ENCODE peak calls at places on chromosomes 12 and 14, in ten cellular contexts. T, N, L, S, M, V, H, Q, A and R are unnamed samples.

GRCh38 chr12:53937596-53938275 is 895 bp upstream of the HOXC13 start:
- DNase-seq in N (no peak), L (no peak), S (no peak), H (no peak), A (no peak), V (no peak), T (no peak), Q (no peak), M (no peak), R (no peak)

GRCh38 chr12:93790472-93791152 is 113.4 kb downstream of the CRADD start:
- DNase-seq in Q (peak; percentile 89), N (peak; percentile 35), S (no peak), V (no peak), L (peak; percentile 94), M (peak; percentile 90), H (no peak), T (no peak), A (no peak), R (no peak)

GRCh38 chr12:104177663-104178501 is 37.7 kb upstream of the TXNRD1 start:
- DNase-seq in A (peak; percentile 96), M (peak; percentile 99), S (peak; percentile 42), N (no peak), T (peak; percentile 53), V (no peak), Q (peak; percentile 97), L (peak; percentile 96), H (peak; percentile 54), R (peak; percentile 75)

GRCh38 chr12:52645982-52646381 is 6.0 kb downstream of the KRT2 start:
- DNase-seq in A (no peak), Q (no peak), H (no peak), V (no peak), N (no peak), M (no peak), L (no peak), S (no peak), T (no peak), R (no peak)

GRCh38 chr14:86865934-86866333 is 1127.0 kb downstream of the GALC start:
- DNase-seq in S (no peak), M (no peak), H (no peak), L (no peak), Q (no peak), V (no peak), N (no peak), T (no peak), A (no peak), R (no peak)

GRCh38 chr14:62179367-62180018 is 417.3 kb downstream of the SNAPC1 start:
- DNase-seq in M (peak; percentile 95), T (no peak), V (peak; percentile 58), L (peak; percentile 81), S (peak; percentile 75), N (no peak), A (peak; percentile 18), Q (peak; percentile 91), H (no peak), R (no peak)

GRCh38 chr12:62191747-62192485 is 68.3 kb upstream of the USP15 start:
- DNase-seq in L (peak; percentile 14), T (peak; percentile 49), V (no peak), H (peak; percentile 47), Q (no peak), M (peak; percentile 43), N (no peak), S (peak; percentile 8), A (no peak), R (no peak)

GRCh38 chr12:59431266-59431665 is 164.6 kb upstream of the SLC16A7 start:
- DNase-seq in S (no peak), H (no peak), A (no peak), L (no peak), Q (peak; percentile 2), V (no peak), N (no peak), T (no peak), M (peak; percentile 37), R (no peak)

GRCh38 chr12:124303579-124304313 is 8.9 kb downstream of the RFLNA start:
- DNase-seq in L (no peak), N (no peak), V (no peak), Q (no peak), S (no peak), T (peak; percentile 44), H (peak; percentile 37), A (no peak), M (no peak), R (no peak)

GRCh38 chr14:74502236-74503019 is 8.9 kb downstream of the ISCA2 start:
- DNase-seq in H (peak; percentile 34), T (no peak), S (no peak), A (no peak), Q (peak; percentile 45), N (no peak), V (no peak), L (no peak), M (peak; percentile 53), R (no peak)

GRCh38 chr14:23865502-23865901 is 88.1 kb upstream of the DHRS4 start:
- DNase-seq in H (no peak), M (no peak), T (no peak), S (no peak), N (no peak), L (no peak), A (no peak), V (no peak), Q (no peak), R (no peak)

GRCh38 chr14:100056431-100056830 is 8.8 kb upstream of the EVL start:
- DNase-seq in V (no peak), L (no peak), A (no peak), T (no peak), Q (no peak), S (no peak), N (no peak), H (no peak), M (no peak), R (no peak)

GRCh38 chr12:53973093-53974042 is at the start of gene HOXC11:
- DNase-seq in L (no peak), T (no peak), H (peak; percentile 46), A (no peak), Q (no peak), N (no peak), M (no peak), V (no peak), S (no peak), R (no peak)

GRCh38 chr12:124520258-124520657 is 47.2 kb downstream of the NCOR2 start:
- DNase-seq in A (no peak), T (peak; percentile 82), H (no peak), M (no peak), Q (peak; percentile 29), V (no peak), S (peak; percentile 92), N (no peak), L (no peak), R (no peak)

GRCh38 chr12:81208193-81208946 is 130.5 kb downstream of the ACSS3 start:
- DNase-seq in Q (no peak), M (peak; percentile 25), N (no peak), H (no peak), V (no peak), S (no peak), T (no peak), A (peak; percentile 34), L (no peak), R (no peak)

GRCh38 chr14:94123296-94123695 is 6.1 kb downstream of the IFI27L2 start:
- DNase-seq in V (no peak), A (no peak), Q (no peak), L (no peak), M (no peak), S (no peak), H (no peak), T (no peak), N (no peak), R (no peak)
- TF ChIP-seq CTCF in V (no peak), A (no peak), Q (no peak), L (no peak), M (no peak), S (no peak), H (no peak), T (no peak), N (no peak), R (no peak)

GRCh38 chr12:83559650-83560049 is 872.9 kb downstream of the TMTC2 start:
- DNase-seq in S (no peak), A (no peak), N (no peak), M (no peak), V (no peak), H (no peak), L (no peak), Q (no peak), T (no peak), R (no peak)
- H3K27me3 ChIP-seq in S (no peaks in the 10 kb centered on the region), A (no peaks in the 10 kb centered on the region), N (no peaks in the 10 kb centered on the region), M (no peaks in the 10 kb centered on the region), V (no peaks in the 10 kb centered on the region), H (no peaks in the 10 kb centered on the region), L (no peaks in the 10 kb centered on the region), Q (no peaks in the 10 kb centered on the region), T (no peaks in the 10 kb centered on the region), R (no peaks in the 10 kb centered on the region)

DNA sequence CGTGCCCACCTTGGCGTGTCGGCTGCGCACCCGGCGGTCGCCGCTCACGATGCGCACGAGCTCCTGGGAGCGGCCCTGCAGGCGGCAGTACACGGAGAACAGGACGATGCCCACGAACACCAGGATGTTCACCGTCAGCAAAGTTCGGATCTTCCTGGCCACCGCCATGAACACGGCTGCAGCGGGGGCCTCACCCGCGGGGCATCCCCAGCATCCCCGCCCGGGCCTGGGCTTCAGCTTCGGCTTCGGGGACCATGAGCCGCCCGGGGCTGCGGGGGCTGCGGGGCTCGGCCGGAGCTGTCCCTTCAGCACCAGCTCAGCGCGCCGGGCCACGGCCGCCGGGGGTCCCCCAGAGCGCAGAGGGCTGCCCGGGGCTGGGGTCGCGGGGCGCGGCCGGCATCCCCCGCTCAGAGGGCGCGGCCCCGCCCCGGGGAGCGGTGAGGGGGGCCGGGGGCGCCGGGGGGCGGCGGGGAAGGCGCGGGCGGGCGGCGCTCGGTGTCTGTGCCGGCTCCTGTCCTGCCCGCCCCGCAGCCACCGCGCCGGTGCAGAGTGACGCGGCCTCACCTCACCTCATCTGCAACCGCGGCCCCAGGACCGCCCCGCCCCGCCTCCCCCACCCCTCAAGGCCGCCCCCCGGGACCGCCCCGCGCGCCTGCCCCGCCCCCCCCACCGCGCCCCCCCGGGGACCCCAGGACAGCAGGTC is at the start of gene GALNT9:
- DNase-seq in V (no peak), A (no peak), T (no peak), Q (no peak), N (no peak), M (no peak), S (no peak), H (no peak), L (no peak), R (no peak)
- H3K4me3 ChIP-seq in V (peak within 1 kb of the TSS; percentile 10), A (no peak within 1 kb of the TSS), T (no peak within 1 kb of the TSS), Q (no peak within 1 kb of the TSS), N (no peak within 1 kb of the TSS), M (no peak within 1 kb of the TSS), S (no peak within 1 kb of the TSS), H (no peak within 1 kb of the TSS), L (no peak within 1 kb of the TSS), R (no peak within 1 kb of the TSS)

DNA sequence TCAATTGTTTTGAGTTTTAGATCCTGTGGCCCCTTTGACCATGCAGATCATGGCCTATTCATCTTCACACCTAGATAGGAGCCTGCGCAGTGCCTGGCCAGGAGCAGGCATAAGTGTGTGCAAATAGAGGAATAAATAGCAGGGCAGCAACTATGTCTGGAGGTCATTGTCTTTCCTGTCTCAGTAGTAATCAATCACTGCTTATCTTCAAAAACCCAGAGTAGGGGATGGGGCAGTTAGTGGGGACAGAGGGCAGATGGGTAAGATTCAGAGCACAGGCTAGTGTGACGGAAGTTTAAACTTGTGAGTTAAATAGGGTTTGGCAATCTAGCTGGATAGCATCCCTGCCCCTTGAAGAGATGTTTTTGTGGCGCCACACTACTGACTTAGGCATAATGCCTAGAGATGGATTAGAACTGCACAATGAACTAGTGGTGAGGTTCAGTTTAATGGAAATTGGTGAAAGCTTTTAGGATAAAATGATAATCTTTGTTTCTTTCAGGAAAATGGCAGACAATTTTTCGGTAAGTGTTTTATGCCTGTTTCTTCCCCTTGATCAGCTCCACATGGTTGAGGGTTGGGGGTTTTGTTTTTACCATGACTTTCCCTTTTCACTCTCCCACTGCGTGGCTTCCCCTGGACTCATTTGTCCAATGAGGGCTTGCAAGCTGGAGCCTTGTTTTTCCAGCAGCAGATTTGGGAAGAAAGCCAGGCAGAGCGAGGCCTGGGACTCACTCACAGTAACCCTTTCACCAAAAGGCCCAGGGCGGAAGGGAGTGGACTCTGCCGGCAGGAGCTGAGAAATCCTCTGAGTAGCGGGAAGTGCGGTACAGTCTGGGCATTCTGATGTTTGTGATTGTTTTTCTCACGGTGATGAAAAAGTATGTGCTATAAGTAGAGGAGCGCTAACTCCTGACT is 8.1 kb downstream of the LGALS3 start:
- DNase-seq in N (no peak), Q (peak; percentile 88), H (no peak), A (peak; percentile 89), T (no peak), M (peak; percentile 89), L (peak; percentile 90), V (no peak), S (peak; percentile 67), R (peak; percentile 30)
- TF ChIP-seq CTCF in N (no peak), Q (peak; percentile 16), H (no peak), A (peak; percentile 23), T (no peak), M (no peak), L (peak; percentile 34), V (no peak), S (no peak), R (no peak)